ENCODE peak calls at places on chromosome 4, in four cellular contexts. H, S, N and R are unnamed samples.

GRCh38 chr4:102606261-102606660 is 105.1 kb downstream of the NFKB1 start:
- DNase-seq in N (no peak), H (no peak), S (no peak), R (no peak)

GRCh38 chr4:174553828-174554227 is 31.5 kb upstream of the HPGD start:
- DNase-seq in H (no peak), N (no peak), S (no peak), R (no peak)

GRCh38 chr4:55395529-55396304 is at the start of gene TMEM165:
- DNase-seq in N (peak; percentile 94), H (peak; percentile 96), S (peak; percentile 77), R (peak; percentile 90)

GRCh38 chr4:112593438-112594133 is 43.1 kb downstream of the ZGRF1 start:
- DNase-seq in H (no peak), S (no peak), N (no peak), R (no peak)

GRCh38 chr4:94961420-94961819 is 203.7 kb downstream of the BMPR1B start:
- DNase-seq in S (no peak), H (no peak), N (no peak), R (no peak)

GRCh38 chr4:102684605-102685052 is 76.1 kb downstream of the MANBA start:
- DNase-seq in S (no peak), N (no peak), H (no peak), R (peak; percentile 31)

GRCh38 chr4:16682996-16683395 is 215.4 kb downstream of the LDB2 start:
- DNase-seq in S (no peak), N (no peak), H (no peak), R (no peak)

GRCh38 chr4:152892985-152893384 is 43.1 kb upstream of the FHDC1 start:
- DNase-seq in H (no peak), N (no peak), S (no peak), R (no peak)

GRCh38 chr4:99853993-99854392 is 37.4 kb downstream of the DAPP1 start:
- DNase-seq in N (no peak), S (peak; percentile 6), H (no peak), R (no peak)

GRCh38 chr4:88291003-88291402 is 6.6 kb upstream of the PPM1K start:
- DNase-seq in S (no peak), N (no peak), H (no peak), R (no peak)

GRCh38 chr4:183100827-183101226 is 1.8 kb downstream of the WWC2 start:
- DNase-seq in S (peak; percentile 79), N (no peak), H (no peak), R (no peak)

GRCh38 chr4:113293673-113294072 is 244.2 kb downstream of the ANK2 start:
- DNase-seq in N (no peak), H (no peak), S (no peak), R (no peak)

GRCh38 chr4:127968565-127968964 is 3.4 kb downstream of the ABHD18 start:
- DNase-seq in N (no peak), S (no peak), H (no peak), R (no peak)

GRCh38 chr4:84957509-84958420 is 8.7 kb downstream of the WDFY3 start:
- DNase-seq in N (no peak), H (no peak), S (no peak), R (no peak)

GRCh38 chr4:144343143-144343755 is 202.7 kb upstream of the GYPA start:
- DNase-seq in H (no peak), S (no peak), N (no peak), R (no peak)

GRCh38 chr4:144176476-144176875 is 36.0 kb upstream of the GYPA start:
- DNase-seq in N (no peak), S (no peak), H (no peak), R (no peak)

GRCh38 chr4:94595880-94596483 is 144.2 kb downstream of the PDLIM5 start:
- DNase-seq in S (peak; percentile 48), N (no peak), H (peak; percentile 14), R (peak; percentile 66)

GRCh38 chr4:129806986-129807385 is 711.0 kb downstream of the C4orf33 start:
- DNase-seq in H (no peak), S (no peak), N (no peak), R (no peak)

GRCh38 chr4:84224522-84224921 is 274.6 kb downstream of the NKX6-1 start:
- DNase-seq in S (no peak), H (no peak), N (no peak), R (no peak)

GRCh38 chr4:183674153-183674552 is 15.1 kb downstream of the TRAPPC11 start:
- DNase-seq in S (no peak), H (no peak), N (no peak), R (no peak)

GRCh38 chr4:53865031-53865430 is 199.4 kb downstream of the CHIC2 start:
- DNase-seq in S (no peak), H (no peak), N (no peak), R (no peak)

GRCh38 chr4:40269133-40269532 is 66.0 kb upstream of the CHRNA9 start:
- DNase-seq in H (no peak), N (no peak), S (no peak), R (no peak)

GRCh38 chr4:144817081-144817480 is 171.1 kb downstream of the HHIP start:
- DNase-seq in N (no peak), H (no peak), S (no peak), R (no peak)

GRCh38 chr4:66160606-66161005 is 490.3 kb upstream of the EPHA5 start:
- DNase-seq in S (no peak), N (no peak), H (no peak), R (no peak)

GRCh38 chr4:174826660-174827059 is 2.4 kb downstream of the GLRA3 start:
- DNase-seq in H (no peak), N (no peak), S (no peak), R (no peak)

GRCh38 chr4:81466841-81467671 is 4.7 kb downstream of the RASGEF1B start:
- DNase-seq in H (peak; percentile 51), N (peak; percentile 73), S (peak; percentile 56), R (no peak)

GRCh38 chr4:83217721-83218522 is 66.7 kb downstream of the COQ2 start:
- DNase-seq in N (no peak), S (no peak), H (no peak), R (no peak)

GRCh38 chr4:39563448-39563847 is 36.2 kb upstream of the UGDH start:
- DNase-seq in S (no peak), N (no peak), H (no peak), R (no peak)

GRCh38 chr4:2937986-2938385 is 25.2 kb downstream of the NOP14 start:
- DNase-seq in S (no peak), H (no peak), N (no peak), R (no peak)

GRCh38 chr4:118326585-118326984 is 26.2 kb downstream of the PRSS12 start:
- DNase-seq in H (no peak), S (no peak), N (no peak), R (no peak)

GRCh38 chr4:94507708-94508107 is 56.0 kb downstream of the PDLIM5 start:
- DNase-seq in N (no peak), H (peak; percentile 19), S (peak; percentile 23), R (peak; percentile 81)

GRCh38 chr4:40369437-40370278 is 34.5 kb downstream of the CHRNA9 start:
- DNase-seq in N (no peak), S (peak; percentile 47), H (no peak), R (no peak)

GRCh38 chr4:104571341-104571740 is 76.6 kb upstream of the CXXC4 start:
- DNase-seq in H (no peak), N (no peak), S (no peak), R (no peak)

GRCh38 chr4:109560687-109561452 is 824 bp downstream of the MCUB start:
- DNase-seq in H (peak; percentile 23), S (no peak), N (peak; percentile 56), R (peak; percentile 19)

GRCh38 chr4:138310991-138311390 is 68.8 kb upstream of the SLC7A11 start:
- DNase-seq in H (no peak), S (no peak), N (no peak), R (no peak)

GRCh38 chr4:17811078-17811603 is 362 bp downstream of the NCAPG start:
- DNase-seq in H (no peak), N (peak; percentile 48), S (no peak), R (no peak)

GRCh38 chr4:1209821-1210220 is 37.4 kb upstream of the SPON2 start:
- DNase-seq in S (no peak), H (peak; percentile 44), N (no peak), R (no peak)
- TF ChIP-seq JUN in S (no peak), H (no peak), N (no peak), R (no peak)

GRCh38 chr4:4394644-4395043 is 7.7 kb downstream of the NSG1 start:
- DNase-seq in H (no peak), N (no peak), S (no peak), R (peak; percentile 48)

GRCh38 chr4:4398430-4398829 is 11.5 kb downstream of the NSG1 start:
- DNase-seq in H (no peak), N (no peak), S (no peak), R (no peak)

GRCh38 chr4:4397441-4397819 is 10.5 kb downstream of the NSG1 start:
- DNase-seq in S (no peak), H (no peak), N (no peak), R (no peak)

GRCh38 chr4:4396628-4397440 is 9.9 kb downstream of the NSG1 start:
- DNase-seq in S (no peak), H (no peak), N (no peak), R (no peak)

GRCh38 chr4:4395849-4396627 is 9.1 kb downstream of the NSG1 start:
- DNase-seq in N (peak; percentile 53), S (peak; percentile 7), H (no peak), R (no peak)
- TF ChIP-seq CHD2 in N (no peak), S (no peak), H (no peak), R (no peak)

DNA sequence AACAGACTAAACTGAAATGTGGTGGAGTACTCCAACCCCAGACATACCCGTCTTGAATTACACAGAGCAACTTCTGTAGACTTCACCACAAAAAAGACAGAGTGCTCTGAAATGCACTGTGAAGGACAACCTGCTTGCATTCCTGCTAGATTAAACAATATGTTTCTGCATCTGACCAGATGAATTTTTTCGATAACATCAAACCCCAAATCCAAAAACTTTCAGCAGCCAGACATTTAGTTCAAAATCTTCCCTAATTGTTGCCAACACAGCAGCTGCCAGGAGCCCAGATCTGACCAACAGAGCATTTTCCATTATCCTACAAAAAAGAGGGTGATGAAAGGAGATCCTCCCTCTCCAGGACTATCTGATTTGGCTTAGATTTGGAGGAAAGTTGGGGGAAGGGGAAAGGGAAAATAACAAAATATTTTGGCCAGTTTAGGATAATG is 356.5 kb downstream of the PDGFC start:
- DNase-seq in N (no peak), S (no peak), H (no peak), R (no peak)
- TF ChIP-seq JUN in N (no peak), S (no peak), H (no peak), R (no peak)

DNA sequence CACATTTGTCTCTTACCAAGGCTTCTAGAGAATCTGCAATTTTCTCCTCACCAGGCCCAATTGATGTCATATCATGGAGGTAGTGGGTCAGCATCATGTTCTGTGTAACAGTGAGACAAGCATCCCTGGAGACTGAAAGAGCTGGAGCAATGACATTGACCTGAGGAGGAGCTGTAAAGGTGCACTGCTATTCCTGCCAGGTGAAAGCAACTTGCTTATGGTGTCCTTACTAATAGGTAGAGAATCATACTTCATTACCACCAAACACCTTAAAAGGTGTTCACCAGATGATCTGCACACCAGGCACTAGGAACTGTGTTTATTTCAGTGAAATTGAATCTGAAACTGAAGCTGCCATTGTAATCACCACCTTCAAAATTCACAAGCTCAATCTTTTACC is 188.7 kb downstream of the AFAP1 start:
- DNase-seq in H (no peak), S (no peak), N (no peak), R (no peak)
- TF ChIP-seq CHD2 in H (no peak), S (no peak), N (no peak), R (no peak)